ENCODE peak calls at places on chromosomes 6 and 20, in six cellular contexts. One of them, this sample, is unnamed.

GRCh38 chr20:21109144-21109543 is 3.0 kb upstream of the LINC00237 start:
- DNase-seq in uterus: no peak
- DNase-seq in pancreas: no peak
- DNase-seq in stomach: no peak
- DNase-seq in hepatocyte: no peak
- DNase-seq in mesendoderm: no peak
- DNase-seq in this sample: no peak

GRCh38 chr6:117676577-117677218 is 1.4 kb downstream of the NUS1 start:
- DNase-seq in uterus: no peak
- DNase-seq in pancreas: no peak
- DNase-seq in stomach: no peak
- DNase-seq in hepatocyte: no peak
- DNase-seq in mesendoderm: peak; percentile 37
- DNase-seq in this sample: no peak

GRCh38 chr6:119090256-119090655 is 11.8 kb upstream of the FAM184A start:
- DNase-seq in uterus: no peak
- DNase-seq in pancreas: no peak
- DNase-seq in stomach: no peak
- DNase-seq in hepatocyte: peak; percentile 23
- DNase-seq in mesendoderm: peak; percentile 33
- DNase-seq in this sample: no peak

GRCh38 chr6:124964764-124965105 is 2.5 kb downstream of the RNF217 start:
- DNase-seq in uterus: no peak
- DNase-seq in pancreas: no peak
- DNase-seq in stomach: no peak
- DNase-seq in hepatocyte: no peak
- DNase-seq in mesendoderm: peak; percentile 45
- DNase-seq in this sample: no peak

GRCh38 chr6:157980288-157981131 is 1.2 kb upstream of the SYNJ2 start:
- DNase-seq in uterus: no peak
- DNase-seq in pancreas: no peak
- DNase-seq in stomach: no peak
- DNase-seq in hepatocyte: no peak
- DNase-seq in mesendoderm: no peak
- DNase-seq in this sample: peak; percentile 55

GRCh38 chr6:19538086-19538485 is 299.1 kb upstream of the ID4 start:
- DNase-seq in uterus: no peak
- DNase-seq in pancreas: peak; percentile 68
- DNase-seq in stomach: peak; percentile 80
- DNase-seq in hepatocyte: peak; percentile 23
- DNase-seq in mesendoderm: peak; percentile 14
- DNase-seq in this sample: no peak

GRCh38 chr6:7035837-7036249 is 71.9 kb upstream of the RREB1 start:
- DNase-seq in uterus: no peak
- DNase-seq in pancreas: no peak
- DNase-seq in stomach: no peak
- DNase-seq in hepatocyte: no peak
- DNase-seq in mesendoderm: peak; percentile 44
- DNase-seq in this sample: no peak

GRCh38 chr6:53651149-53651763 is 14.3 kb downstream of the KLHL31 start:
- DNase-seq in uterus: peak; percentile 63
- DNase-seq in pancreas: peak; percentile 74
- DNase-seq in stomach: peak; percentile 67
- DNase-seq in hepatocyte: peak; percentile 89
- DNase-seq in mesendoderm: peak; percentile 81
- DNase-seq in this sample: peak; percentile 41

GRCh38 chr6:88165877-88166492 is at the start of gene CNR1:
- DNase-seq in uterus: peak; percentile 21
- DNase-seq in pancreas: peak; percentile 22
- DNase-seq in stomach: peak; percentile 52
- DNase-seq in hepatocyte: peak; percentile 79
- DNase-seq in mesendoderm: peak; percentile 56
- DNase-seq in this sample: peak; percentile 71

GRCh38 chr6:108945686-108946158 is 97.5 kb downstream of the ARMC2 start:
- DNase-seq in uterus: peak; percentile 75
- DNase-seq in pancreas: peak; percentile 81
- DNase-seq in stomach: peak; percentile 65
- DNase-seq in hepatocyte: no peak
- DNase-seq in mesendoderm: no peak
- DNase-seq in this sample: peak; percentile 96

GRCh38 chr6:33143113-33143760 is 49.0 kb downstream of the COL11A2 start:
- DNase-seq in uterus: no peak
- DNase-seq in pancreas: no peak
- DNase-seq in stomach: no peak
- DNase-seq in hepatocyte: no peak
- DNase-seq in mesendoderm: peak; percentile 19
- DNase-seq in this sample: no peak

GRCh38 chr6:29647927-29648642 is 8.8 kb upstream of the MOG start:
- DNase-seq in uterus: no peak
- DNase-seq in pancreas: no peak
- DNase-seq in stomach: no peak
- DNase-seq in hepatocyte: peak; percentile 50
- DNase-seq in mesendoderm: peak; percentile 66
- DNase-seq in this sample: no peak

DNA sequence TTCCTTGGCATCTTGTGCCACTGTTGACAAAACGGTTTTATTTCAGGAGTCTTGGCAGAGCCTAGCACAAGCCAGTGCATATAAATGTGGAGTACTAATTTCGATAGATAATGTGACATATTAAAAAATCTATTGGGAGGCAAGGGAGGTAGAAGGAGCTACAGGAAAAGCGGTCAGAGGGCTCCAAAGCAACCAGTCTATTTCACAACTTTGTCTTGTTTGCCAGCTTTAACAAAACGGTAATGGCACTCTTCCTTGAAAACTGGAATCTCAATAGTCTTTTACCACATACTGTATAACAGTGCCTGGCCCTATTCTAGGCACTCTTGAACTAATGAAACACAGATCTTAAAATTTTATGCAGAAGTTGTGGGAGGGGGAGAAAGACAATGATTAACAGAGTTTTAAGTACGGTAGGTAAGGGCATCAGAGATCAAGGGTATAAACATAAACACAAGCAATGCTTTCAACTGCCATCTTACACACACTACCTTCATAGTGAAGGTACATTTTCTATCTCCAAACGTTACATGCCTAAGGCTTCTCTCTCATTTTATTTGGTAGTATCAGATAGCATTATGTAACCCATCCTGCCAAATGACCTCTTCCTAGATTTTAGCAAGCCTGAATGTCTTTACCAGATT is 33.5 kb upstream of the SYNCRIP start:
- DNase-seq in uterus: no peak
- DNase-seq in pancreas: no peak
- DNase-seq in stomach: no peak
- DNase-seq in hepatocyte: no peak
- DNase-seq in mesendoderm: no peak
- DNase-seq in this sample: no peak
- H3K4me3 ChIP-seq in uterus: peak overlapping the region; percentile 94
- H3K4me3 ChIP-seq in pancreas: peak overlapping the region; percentile 71
- H3K4me3 ChIP-seq in stomach: peak overlapping the region; percentile 81
- H3K4me3 ChIP-seq in hepatocyte: peak overlapping the region; percentile 63
- H3K4me3 ChIP-seq in mesendoderm: peak overlapping the region; percentile 100
- H3K4me3 ChIP-seq in this sample: peak overlapping the region; percentile 68

GRCh38 chr20:55090301-55090700 is 614.9 kb downstream of the DOK5 start:
- DNase-seq in uterus: no peak
- DNase-seq in pancreas: no peak
- DNase-seq in stomach: no peak
- DNase-seq in hepatocyte: no peak
- DNase-seq in mesendoderm: no peak
- DNase-seq in this sample: no peak
- H3K4me1 ChIP-seq in uterus: no peaks in the 10 kb centered on the region
- H3K4me1 ChIP-seq in pancreas: no peaks in the 10 kb centered on the region
- H3K4me1 ChIP-seq in stomach: no peaks in the 10 kb centered on the region
- H3K4me1 ChIP-seq in hepatocyte: no peaks in the 10 kb centered on the region
- H3K4me1 ChIP-seq in mesendoderm: no peaks in the 10 kb centered on the region
- H3K4me1 ChIP-seq in this sample: no peaks in the 10 kb centered on the region

DNA sequence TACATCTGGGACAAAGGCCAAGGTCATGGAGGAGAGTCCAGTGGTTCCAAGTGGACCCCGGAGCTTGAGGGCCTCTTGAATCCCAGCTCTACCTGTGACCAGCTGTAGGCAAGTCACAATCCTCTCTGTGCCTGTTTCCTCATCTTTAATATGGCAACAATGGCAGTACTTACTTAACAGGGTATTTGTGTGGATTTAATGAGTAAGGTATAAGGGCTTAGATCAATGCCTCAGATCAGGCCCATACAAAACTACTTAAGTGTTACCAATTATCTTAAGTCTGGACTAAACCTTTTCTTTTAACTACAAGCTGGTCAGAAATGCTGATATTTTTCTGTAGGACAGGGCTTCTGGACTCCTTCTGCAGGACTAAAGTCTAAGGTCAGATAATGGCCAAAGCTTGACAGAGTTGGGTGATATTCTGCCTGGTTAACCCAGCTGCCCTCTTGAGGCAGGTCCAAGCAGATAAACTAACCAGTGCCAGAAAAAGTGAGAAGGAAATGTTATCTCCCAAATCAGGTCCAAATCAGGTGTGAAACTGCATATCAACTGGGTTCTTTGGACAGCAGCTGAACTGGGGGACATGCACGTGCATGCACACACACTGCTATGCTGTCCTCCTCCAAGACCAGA is 2.2 kb downstream of the SULF2 start:
- DNase-seq in uterus: no peak
- DNase-seq in pancreas: no peak
- DNase-seq in stomach: no peak
- DNase-seq in hepatocyte: no peak
- DNase-seq in mesendoderm: peak; percentile 71
- DNase-seq in this sample: no peak
- H3K4me3 ChIP-seq in uterus: no peak overlapping the region
- H3K4me3 ChIP-seq in pancreas: no peak overlapping the region
- H3K4me3 ChIP-seq in stomach: no peak overlapping the region
- H3K4me3 ChIP-seq in hepatocyte: no peak overlapping the region
- H3K4me3 ChIP-seq in mesendoderm: no peak overlapping the region
- H3K4me3 ChIP-seq in this sample: peak overlapping the region; percentile 5

DNA sequence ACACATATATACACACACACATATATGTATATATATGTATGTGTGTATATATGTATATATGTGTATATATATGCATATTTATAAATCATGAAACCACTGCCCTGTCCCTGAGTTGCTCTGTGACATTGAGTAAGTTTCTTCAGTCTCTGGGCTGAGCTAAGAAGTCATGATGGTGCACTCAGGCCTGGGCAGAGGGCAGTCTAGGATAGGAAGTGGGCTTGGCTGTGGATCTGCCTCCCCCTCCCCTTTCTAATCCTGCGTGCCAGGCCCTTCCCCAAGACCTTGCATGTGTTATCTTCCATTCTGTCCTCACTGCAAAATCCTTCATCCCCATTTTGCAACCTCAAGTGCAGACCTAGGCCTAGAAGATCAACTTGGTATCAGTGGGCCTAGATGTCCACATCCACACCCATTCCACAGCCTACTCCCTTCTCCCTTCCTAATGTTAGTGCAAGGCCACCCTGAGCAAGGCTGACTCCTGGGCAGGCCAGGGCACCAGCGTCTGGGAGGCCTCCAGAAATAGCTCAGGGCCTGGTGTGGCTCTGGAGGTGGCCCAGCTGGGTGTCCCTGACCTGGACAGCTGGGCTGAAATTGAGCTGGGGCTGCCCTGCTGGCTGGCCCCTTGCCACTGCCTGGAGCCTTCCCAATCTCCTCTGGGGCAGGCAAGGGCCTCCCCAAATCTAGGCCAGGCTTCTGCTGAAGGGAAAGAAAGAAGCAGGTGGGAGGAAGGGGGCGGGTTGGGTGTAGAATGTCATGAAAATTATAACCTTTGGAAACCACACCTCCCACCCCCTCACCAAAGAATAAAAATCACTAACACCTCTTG is 1.9 kb downstream of the FAM110A start:
- DNase-seq in uterus: no peak
- DNase-seq in pancreas: no peak
- DNase-seq in stomach: peak; percentile 61
- DNase-seq in hepatocyte: no peak
- DNase-seq in mesendoderm: no peak
- DNase-seq in this sample: peak; percentile 81
- H3K4me1 ChIP-seq in uterus: no peaks in the 10 kb centered on the region
- H3K4me1 ChIP-seq in pancreas: peaks cover 6% of the 10 kb centered on the region
- H3K4me1 ChIP-seq in stomach: peaks cover 15% of the 10 kb centered on the region
- H3K4me1 ChIP-seq in hepatocyte: peaks cover 4% of the 10 kb centered on the region
- H3K4me1 ChIP-seq in mesendoderm: peaks cover 2% of the 10 kb centered on the region
- H3K4me1 ChIP-seq in this sample: peaks cover 26% of the 10 kb centered on the region

GRCh38 chr6:15754035-15754705 is 91.3 kb upstream of the DTNBP1 start:
- DNase-seq in uterus: no peak
- DNase-seq in pancreas: no peak
- DNase-seq in stomach: peak; percentile 35
- DNase-seq in hepatocyte: no peak
- DNase-seq in mesendoderm: peak; percentile 86
- DNase-seq in this sample: no peak
- H3K4me3 ChIP-seq in uterus: no peak overlapping the region
- H3K4me3 ChIP-seq in pancreas: no peak overlapping the region
- H3K4me3 ChIP-seq in stomach: no peak overlapping the region
- H3K4me3 ChIP-seq in hepatocyte: no peak overlapping the region
- H3K4me3 ChIP-seq in mesendoderm: no peak overlapping the region
- H3K4me3 ChIP-seq in this sample: no peak overlapping the region

DNA sequence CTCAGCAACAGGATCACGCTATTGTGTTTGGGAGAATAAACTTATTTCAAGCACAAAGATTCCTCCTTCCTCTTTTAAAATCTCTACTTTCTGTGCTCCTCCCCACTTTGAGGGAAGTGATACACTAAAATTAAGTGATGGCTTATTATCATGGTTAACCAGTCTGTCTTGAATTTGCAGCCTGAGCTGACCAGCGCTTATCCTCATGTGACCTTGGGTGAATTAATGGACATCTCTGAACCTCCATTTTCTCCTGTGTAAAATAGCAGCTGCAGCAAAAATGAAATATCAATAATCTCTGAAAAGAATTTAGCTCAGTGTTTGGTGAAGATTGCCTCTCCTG is 222.6 kb downstream of the BCAS1 start:
- DNase-seq in uterus: no peak
- DNase-seq in pancreas: no peak
- DNase-seq in stomach: no peak
- DNase-seq in hepatocyte: no peak
- DNase-seq in mesendoderm: no peak
- DNase-seq in this sample: no peak
- H3K4me1 ChIP-seq in uterus: no peaks in the 10 kb centered on the region
- H3K4me1 ChIP-seq in pancreas: no peaks in the 10 kb centered on the region
- H3K4me1 ChIP-seq in stomach: no peaks in the 10 kb centered on the region
- H3K4me1 ChIP-seq in hepatocyte: peaks cover 3% of the 10 kb centered on the region
- H3K4me1 ChIP-seq in mesendoderm: no peaks in the 10 kb centered on the region
- H3K4me1 ChIP-seq in this sample: peaks cover 55% of the 10 kb centered on the region

This sample was measured in heart left ventricle.